ENCODE peak calls at places on chromosomes 6 and 20, in ten cellular contexts. H is HFFc6; D is T-helper 1 cell; A is activated T-cell treated with anti-CD3 and anti-CD28 coated beads for 48 hours; U is T-helper 9 cell; S is T-cell; F is progenitor cell of endocrine pancreas; V is stimulated activated CD8-positive, alpha-beta memory T cell treated with anti-CD3 and anti-CD28 coated beads, Interleukin-15, amount 100 ng/mL, for 1 hour; C is ELR; L is kidney glomerular epithelial cell. N is an unnamed sample.

GRCh38 chr6:67952121-67952520 is 683.0 kb upstream of the ADGRB3 start:
- DNase-seq in H (no peak), D (no peak), A (no peak), U (no peak), S (no peak), F (no peak), V (no peak), C (peak), L (no peak), N (no peak)

GRCh38 chr20:45345104-45345936 is 2.9 kb downstream of the SDC4 start:
- DNase-seq in H (no peak), D (no peak), A (no peak), U (no peak), S (no peak), F (no peak), V (no peak), C (no peak), L (no peak), N (no peak)

GRCh38 chr6:143745160-143746133 is 67.7 kb downstream of the PHACTR2 start:
- DNase-seq in H (peak), D (no peak), A (no peak), U (no peak), S (no peak), F (peak), V (no peak), C (no peak), L (peak), N (no peak)

GRCh38 chr20:62159835-62160234 is 16.3 kb downstream of the SS18L1 start:
- DNase-seq in H (peak), D (no peak), A (peak), U (no peak), S (no peak), F (no peak), V (no peak), C (peak), L (no peak), N (peak)

GRCh38 chr6:19643713-19644112 is 193.5 kb upstream of the ID4 start:
- DNase-seq in H (no peak), D (no peak), A (no peak), U (no peak), S (no peak), F (no peak), V (no peak), C (no peak), L (no peak), N (no peak)

GRCh38 chr6:170081556-170081955 is 209.3 kb downstream of the DLL1 start:
- DNase-seq in H (no peak), D (no peak), A (no peak), U (no peak), S (no peak), F (no peak), V (no peak), C (no peak), L (no peak), N (no peak)

GRCh38 chr20:53413188-53413631 is 180.4 kb downstream of the ZNF217 start:
- DNase-seq in H (no peak), D (peak), A (peak), U (peak), S (peak), F (peak), V (peak), C (peak), L (no peak), N (peak)

GRCh38 chr6:19319005-19319404 is 518.2 kb upstream of the ID4 start:
- DNase-seq in H (no peak), D (no peak), A (no peak), U (no peak), S (no peak), F (no peak), V (no peak), C (no peak), L (no peak), N (no peak)

GRCh38 chr6:164109770-164110140 is 695.2 kb downstream of the QKI start:
- DNase-seq in H (no peak), D (no peak), A (no peak), U (no peak), S (no peak), F (no peak), V (no peak), C (peak), L (no peak), N (no peak)

GRCh38 chr6:129598244-129599187 is 111.5 kb downstream of the ARHGAP18 start:
- DNase-seq in H (peak), D (no peak), A (no peak), U (no peak), S (no peak), F (no peak), V (no peak), C (peak), L (peak), N (no peak)

GRCh38 chr20:1225729-1226313 is at the start of gene RAD21L1:
- DNase-seq in H (peak), D (peak), A (peak), U (peak), S (peak), F (peak), V (peak), C (peak), L (peak), N (peak)

GRCh38 chr20:57439432-57439831 is 48.2 kb downstream of the RBM38 start:
- DNase-seq in H (no peak), D (no peak), A (no peak), U (no peak), S (no peak), F (no peak), V (no peak), C (no peak), L (peak), N (no peak)

GRCh38 chr6:133504761-133505160 is 263.6 kb downstream of the EYA4 start:
- DNase-seq in H (no peak), D (no peak), A (no peak), U (no peak), S (no peak), F (no peak), V (no peak), C (no peak), L (no peak), N (no peak)

GRCh38 chr6:30862156-30862875 is 22.0 kb upstream of the DDR1 start:
- DNase-seq in H (no peak), D (no peak), A (no peak), U (no peak), S (no peak), F (no peak), V (no peak), C (no peak), L (no peak), N (no peak)

GRCh38 chr6:34455831-34456230 is 10.0 kb upstream of the PACSIN1 start:
- DNase-seq in H (no peak), D (no peak), A (no peak), U (no peak), S (no peak), F (no peak), V (no peak), C (no peak), L (no peak), N (no peak)

GRCh38 chr6:31956796-31957195 is 2.0 kb downstream of the NELFE start:
- DNase-seq in H (no peak), D (no peak), A (no peak), U (no peak), S (no peak), F (no peak), V (no peak), C (no peak), L (no peak), N (no peak)

GRCh38 chr6:105569706-105570105 is 166.8 kb upstream of the PREP start:
- DNase-seq in H (no peak), D (no peak), A (no peak), U (no peak), S (no peak), F (no peak), V (no peak), C (no peak), L (no peak), N (no peak)

GRCh38 chr6:112939543-112939942 is 592.4 kb downstream of the RFPL4B start:
- DNase-seq in H (no peak), D (no peak), A (no peak), U (no peak), S (no peak), F (no peak), V (no peak), C (no peak), L (peak), N (no peak)

GRCh38 chr6:108730556-108731228 is 117.5 kb upstream of the ARMC2 start:
- DNase-seq in H (no peak), D (no peak), A (no peak), U (no peak), S (no peak), F (no peak), V (no peak), C (no peak), L (no peak), N (no peak)

GRCh38 chr20:33175123-33175522 is 7.2 kb downstream of the BPIFA2 start:
- DNase-seq in H (no peak), D (no peak), A (no peak), U (no peak), S (no peak), F (no peak), V (no peak), C (no peak), L (no peak), N (no peak)

GRCh38 chr20:44034451-44034850 is 119.8 kb downstream of the TOX2 start:
- DNase-seq in H (no peak), D (no peak), A (no peak), U (no peak), S (no peak), F (no peak), V (no peak), C (no peak), L (no peak), N (no peak)

GRCh38 chr20:46751856-46752255 is 42.4 kb downstream of the SLC2A10 start:
- DNase-seq in H (peak), D (no peak), A (no peak), U (no peak), S (no peak), F (no peak), V (no peak), C (peak), L (no peak), N (no peak)

GRCh38 chr6:109454483-109455160 is 950 bp downstream of the MICAL1 start:
- DNase-seq in H (no peak), D (peak), A (peak), U (peak), S (peak), F (no peak), V (peak), C (peak), L (no peak), N (peak)

GRCh38 chr6:39416026-39416425 is 93.5 kb upstream of the KCNK16 start:
- DNase-seq in H (no peak), D (no peak), A (no peak), U (no peak), S (no peak), F (no peak), V (no peak), C (peak), L (no peak), N (no peak)

GRCh38 chr6:26196846-26197683 is 109.8 kb downstream of the HFE start:
- DNase-seq in H (peak), D (peak), A (peak), U (peak), S (peak), F (no peak), V (no peak), C (peak), L (peak), N (peak)

GRCh38 chr20:11242320-11242719 is 568.5 kb upstream of the JAG1 start:
- DNase-seq in H (no peak), D (no peak), A (no peak), U (no peak), S (no peak), F (no peak), V (no peak), C (no peak), L (no peak), N (no peak)

GRCh38 chr6:37083243-37084138 is 78.0 kb downstream of the FGD2 start:
- DNase-seq in H (peak), D (no peak), A (no peak), U (no peak), S (no peak), F (no peak), V (no peak), C (no peak), L (peak), N (no peak)

GRCh38 chr6:139853302-139853992 is 479.0 kb upstream of the CITED2 start:
- DNase-seq in H (peak), D (no peak), A (no peak), U (no peak), S (no peak), F (no peak), V (no peak), C (peak), L (peak), N (no peak)

N was measured in activated naive CD8-positive, alpha-beta T cell treated with anti-CD3 and anti-CD28 coated beads for 36 hours.